ENCODE peak calls at places on chromosomes 1 and 21, in six cellular contexts. J, Z, T, S, E and U are unnamed samples.

GRCh38 chr1:32684167-32684811 is 18.3 kb downstream of the SYNC start:
- DNase-seq in T (no peak), J (no peak), E (no peak), S (no peak), Z (no peak), U (no peak)

GRCh38 chr1:87644500-87645245 is 316.0 kb downstream of the LMO4 start:
- DNase-seq in T (no peak), J (no peak), S (no peak), Z (no peak), E (no peak), U (no peak)

GRCh38 chr21:44353200-44353970 is at the start of gene TRPM2:
- DNase-seq in J (no peak), T (no peak), S (no peak), E (no peak), Z (no peak), U (peak)

GRCh38 chr1:119762409-119762808 is 6.3 kb downstream of the HMGCS2 start:
- DNase-seq in Z (no peak), J (no peak), S (no peak), T (no peak), E (no peak), U (no peak)

GRCh38 chr21:43352568-43353281 is 74.2 kb downstream of the SIK1 start:
- DNase-seq in E (no peak), Z (no peak), T (peak), J (peak), S (peak), U (no peak)

GRCh38 chr21:39353295-39353694 is 4.4 kb upstream of the HMGN1 start:
- DNase-seq in S (no peak), Z (no peak), E (no peak), T (no peak), J (no peak), U (no peak)

GRCh38 chr1:1059494-1060280 is 14.4 kb downstream of the RNF223 start:
- DNase-seq in Z (peak), S (peak), J (peak), T (no peak), E (no peak), U (peak)

GRCh38 chr1:29364101-29364678 is 127.9 kb downstream of the PTPRU start:
- DNase-seq in E (no peak), S (no peak), T (no peak), J (no peak), Z (no peak), U (no peak)

GRCh38 chr1:47656719-47657685 is 219.2 kb downstream of the FOXD2 start:
- DNase-seq in Z (no peak), T (no peak), S (no peak), J (no peak), E (no peak), U (no peak)

GRCh38 chr1:161199506-161200119 is 759 bp upstream of the ADAMTS4 start:
- DNase-seq in E (no peak), S (no peak), J (no peak), T (no peak), Z (no peak), U (no peak)

GRCh38 chr1:201021333-201022177 is 2.0 kb downstream of the KIF21B start:
- DNase-seq in Z (no peak), E (no peak), S (no peak), J (no peak), T (no peak), U (no peak)

GRCh38 chr1:100583827-100584226 is 45.9 kb downstream of the GPR88 start:
- DNase-seq in S (no peak), Z (no peak), J (no peak), E (no peak), T (no peak), U (no peak)

GRCh38 chr1:54988975-54989374 is 8.5 kb downstream of the TMEM61 start:
- DNase-seq in T (no peak), J (no peak), S (no peak), Z (no peak), E (no peak), U (no peak)

GRCh38 chr1:51044199-51044598 is 57.8 kb upstream of the C1orf185 start:
- DNase-seq in Z (no peak), J (no peak), T (no peak), S (no peak), E (no peak), U (no peak)

GRCh38 chr1:47738560-47739182 is 258.5 kb downstream of the TRABD2B start:
- DNase-seq in J (peak), Z (peak), E (no peak), S (peak), T (no peak), U (no peak)

GRCh38 chr21:43778469-43779335 is 2.6 kb upstream of the CSTB start:
- DNase-seq in J (no peak), T (no peak), Z (no peak), S (peak), E (no peak), U (peak)

GRCh38 chr1:91537281-91538069 is 36.8 kb downstream of the CDC7 start:
- DNase-seq in E (no peak), Z (no peak), T (no peak), J (no peak), S (no peak), U (no peak)

GRCh38 chr1:180267761-180268555 is 37.9 kb downstream of the LHX4 start:
- DNase-seq in E (no peak), Z (no peak), J (no peak), T (no peak), S (no peak), U (no peak)

GRCh38 chr1:1437033-1437903 is 1.8 kb downstream of the VWA1 start:
- DNase-seq in E (no peak), Z (no peak), T (no peak), J (peak), S (no peak), U (no peak)

GRCh38 chr21:33886316-33886715 is 29.3 kb downstream of the ATP5PO start:
- DNase-seq in T (no peak), J (no peak), Z (no peak), S (no peak), E (no peak), U (no peak)

GRCh38 chr1:21165632-21166031 is 11.1 kb downstream of the EIF4G3 start:
- DNase-seq in Z (no peak), E (no peak), S (no peak), T (no peak), J (no peak), U (no peak)

GRCh38 chr1:229041946-229042345 is 229.0 kb upstream of the RAB4A start:
- DNase-seq in J (no peak), T (no peak), S (no peak), E (no peak), Z (no peak), U (no peak)

GRCh38 chr1:52237430-52237829 is 95.5 kb downstream of the ZFYVE9 start:
- DNase-seq in T (no peak), J (no peak), S (peak), Z (no peak), E (no peak), U (no peak)

GRCh38 chr1:25819496-25820246 is at the start of gene MTFR1L:
- DNase-seq in Z (peak), J (peak), S (peak), E (no peak), T (peak), U (peak)

GRCh38 chr1:221117548-221117951 is 238.3 kb downstream of the HLX start:
- DNase-seq in T (no peak), J (peak), S (no peak), E (no peak), Z (no peak), U (no peak)

DNA sequence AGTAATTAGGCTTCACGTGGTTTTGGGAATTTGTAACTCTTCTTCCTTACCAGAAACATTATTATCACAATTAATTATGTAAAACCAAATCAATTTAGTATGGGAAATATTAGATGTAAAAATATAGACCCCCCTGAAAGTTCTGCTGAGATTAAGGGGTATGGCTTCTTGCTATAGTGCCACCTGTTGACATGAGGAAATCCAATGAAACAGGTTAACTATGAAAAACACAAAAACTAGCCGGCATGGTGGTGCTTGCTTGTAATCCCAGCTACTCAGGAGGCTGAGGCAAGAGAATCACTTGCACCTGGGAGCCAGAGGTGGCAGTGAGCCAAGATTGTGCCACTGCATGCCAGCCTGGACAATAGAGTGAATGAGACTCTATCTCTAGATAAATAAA is 49.2 kb downstream of the MAP3K21 start:
- DNase-seq in T (no peak), E (no peak), S (no peak), Z (no peak), J (no peak), U (no peak)
- TF ChIP-seq CTCF in T (no peak), E (peak), S (no peak), Z (no peak), J (no peak), U (no peak)

GRCh38 chr1:22472596-22472995 is 20.9 kb downstream of the ZBTB40 start:
- DNase-seq in T (no peak), J (no peak), S (no peak), E (no peak), Z (no peak), U (no peak)
- H3K27ac ChIP-seq in T (no peak), J (peak), S (no peak), E (no peak), Z (no peak), U (no peak)

DNA sequence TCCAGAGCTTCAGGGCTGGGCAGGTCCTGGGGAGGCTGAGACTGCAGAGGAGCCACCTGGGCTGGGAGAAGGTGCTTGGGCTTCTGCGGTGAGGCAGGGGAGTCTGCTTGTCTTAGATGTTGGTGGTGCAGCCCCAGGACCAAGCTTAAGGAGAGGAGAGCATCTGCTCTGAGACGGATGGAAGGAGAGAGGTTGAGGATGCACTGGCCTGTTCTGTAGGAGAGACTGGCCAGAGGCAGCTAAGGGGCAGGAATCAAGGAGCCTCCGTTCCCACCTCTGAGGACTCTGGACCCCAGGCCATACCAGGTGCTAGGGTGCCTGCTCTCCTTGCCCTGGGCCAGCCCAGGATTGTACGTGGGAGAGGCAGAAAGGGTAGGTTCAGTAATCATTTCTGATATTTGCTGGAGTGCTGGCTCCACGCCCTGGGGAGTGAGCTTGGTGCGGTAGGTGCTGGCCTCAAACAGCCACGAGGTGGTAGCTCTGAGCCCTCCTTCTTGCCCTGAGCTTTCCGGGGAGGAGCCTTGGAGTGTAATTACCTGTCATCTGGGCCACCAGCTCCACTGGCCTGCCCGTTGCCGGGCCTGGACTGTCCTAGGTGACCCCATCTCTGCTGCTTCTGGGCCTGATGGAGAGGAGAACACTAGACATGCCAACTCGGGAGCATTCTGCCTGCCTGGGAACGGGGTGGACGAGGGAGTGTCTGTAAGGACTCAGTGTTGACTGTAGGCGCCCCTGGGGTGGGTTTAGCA is 9.3 kb downstream of the MYBPH start:
- DNase-seq in Z (peak), J (no peak), E (no peak), S (peak), T (no peak), U (no peak)
- TF ChIP-seq GABPA in Z (no peak), J (no peak), E (no peak), S (no peak), T (no peak), U (no peak)

GRCh38 chr1:227947425-227947677 is 381 bp downstream of the WNT9A start:
- DNase-seq in Z (no peak), J (no peak), S (peak), T (no peak), E (no peak), U (no peak)

GRCh38 chr1:227945891-227946623 is 1.7 kb downstream of the WNT9A start:
- DNase-seq in Z (peak), E (no peak), J (peak), T (no peak), S (no peak), U (peak)

GRCh38 chr1:227944931-227945890 is 2.5 kb downstream of the WNT9A start:
- DNase-seq in E (no peak), J (peak), T (no peak), S (no peak), Z (no peak), U (no peak)

GRCh38 chr1:227947678-227948492 is at the start of gene WNT9A:
- DNase-seq in S (peak), J (peak), Z (no peak), T (no peak), E (no peak), U (no peak)

DNA sequence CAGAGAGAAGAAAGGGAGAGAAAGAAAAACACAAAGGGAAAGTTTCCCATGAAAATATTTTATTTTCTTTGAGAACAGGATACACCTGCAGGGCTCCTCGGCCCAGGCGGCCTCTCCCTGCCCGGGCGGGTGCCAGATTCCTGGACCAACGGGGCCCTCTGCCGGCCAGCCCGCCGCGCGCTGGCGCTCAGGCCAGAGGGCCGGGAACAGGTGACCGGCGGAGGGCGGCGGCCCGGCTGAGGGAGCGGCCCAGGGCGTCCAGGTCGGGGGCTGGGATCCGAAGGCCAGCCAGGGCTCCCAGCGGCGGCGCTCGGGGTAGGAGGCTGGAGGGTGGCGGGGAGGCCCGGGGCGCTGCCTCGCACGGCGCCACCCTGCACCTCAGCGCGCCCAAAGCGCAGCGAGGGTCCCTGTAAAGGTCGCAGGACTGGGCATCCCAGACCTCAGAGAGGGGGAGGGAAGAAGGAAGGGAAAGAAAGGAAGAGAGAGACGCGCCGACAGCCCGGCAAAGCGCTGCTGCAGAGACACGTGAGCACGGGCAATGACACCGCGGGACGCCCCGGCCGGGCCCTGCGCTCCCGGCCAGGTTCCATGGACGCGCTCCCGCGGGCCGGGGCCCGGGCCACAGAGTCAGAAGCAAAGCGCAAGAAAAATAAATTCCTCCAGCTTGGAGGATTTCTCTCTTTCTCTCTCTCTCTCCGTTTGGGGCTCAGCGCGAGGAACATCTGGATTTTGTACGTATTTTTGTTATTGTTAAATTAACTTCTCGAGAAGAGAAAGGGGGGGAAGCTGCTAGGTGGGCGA is 908 bp downstream of the WNT9A start:
- DNase-seq in E (no peak), Z (peak), T (no peak), J (peak), S (peak), U (peak)
- TF ChIP-seq CTCF in E (peak), Z (peak), T (peak), J (peak), S (peak), U (peak)

GRCh38 chr1:67771152-67771551 is 62.1 kb downstream of the GNG12 start:
- DNase-seq in S (peak), T (no peak), Z (no peak), J (no peak), E (no peak), U (no peak)
- H3K27ac ChIP-seq in S (no peak), T (no peak), Z (no peak), J (no peak), E (no peak), U (no peak)

GRCh38 chr1:20061866-20062265 is 8.1 kb upstream of the PLA2G5 start:
- DNase-seq in S (no peak), E (no peak), J (no peak), Z (no peak), T (no peak), U (peak)

GRCh38 chr1:20063861-20064292 is 6.1 kb upstream of the PLA2G5 start:
- DNase-seq in S (no peak), Z (peak), E (no peak), J (no peak), T (no peak), U (no peak)

GRCh38 chr1:20059847-20060246 is 10.1 kb upstream of the PLA2G5 start:
- DNase-seq in E (no peak), Z (no peak), T (no peak), J (no peak), S (no peak), U (peak)

GRCh38 chr1:20057886-20058420 is 12.0 kb upstream of the PLA2G5 start:
- DNase-seq in J (no peak), Z (no peak), E (no peak), S (no peak), T (no peak), U (no peak)

GRCh38 chr1:20058531-20058930 is 11.5 kb upstream of the PLA2G5 start:
- DNase-seq in S (no peak), J (no peak), E (no peak), T (no peak), Z (no peak), U (no peak)
- TF ChIP-seq GABPA in S (no peak), J (no peak), E (no peak), T (no peak), Z (no peak), U (no peak)

GRCh38 chr21:45640001-45640887 is 3.3 kb upstream of the PCBP3 start:
- DNase-seq in Z (no peak), E (no peak), J (peak), S (no peak), T (no peak), U (peak)
- TF ChIP-seq CTCF in Z (peak), E (no peak), J (no peak), S (peak), T (no peak), U (no peak)

GRCh38 chr1:164702664-164703063 is 143.7 kb downstream of the PBX1 start:
- DNase-seq in Z (no peak), T (no peak), S (no peak), J (no peak), E (no peak), U (no peak)

GRCh38 chr1:164702216-164702615 is 143.2 kb downstream of the PBX1 start:
- DNase-seq in E (no peak), S (no peak), Z (no peak), J (no peak), T (no peak), U (no peak)

GRCh38 chr1:164700683-164701082 is 141.7 kb downstream of the PBX1 start:
- DNase-seq in T (no peak), S (no peak), J (no peak), E (no peak), Z (no peak), U (no peak)

GRCh38 chr1:164701221-164701761 is 142.3 kb downstream of the PBX1 start:
- DNase-seq in Z (no peak), E (no peak), T (no peak), J (no peak), S (no peak), U (no peak)

GRCh38 chr1:164699815-164700491 is 141.0 kb downstream of the PBX1 start:
- DNase-seq in J (no peak), S (no peak), T (no peak), E (no peak), Z (no peak), U (no peak)
- H3K27ac ChIP-seq in J (no peak), S (no peak), T (no peak), E (no peak), Z (no peak), U (no peak)

GRCh38 chr1:203682401-203683383 is 56.1 kb downstream of the ATP2B4 start:
- DNase-seq in J (no peak), S (peak), Z (peak), E (no peak), T (no peak), U (no peak)
- TF ChIP-seq GABPA in J (no peak), S (peak), Z (peak), E (peak), T (peak), U (peak)